ENCODE peak calls at places on chromosomes 12 and 14, in six cellular contexts. U, I, S, D, Q and Y are unnamed samples.

GRCh38 chr12:120413901-120414695 is 23.8 kb upstream of the COX6A1 start:
- DNase-seq in U (no peak), I (no peak), S (no peak), D (peak; percentile 34), Q (no peak), Y (no peak)

GRCh38 chr14:73428354-73428824 is 30.0 kb downstream of the NUMB start:
- DNase-seq in U (no peak), I (no peak), S (no peak), D (no peak), Q (no peak), Y (no peak)

GRCh38 chr12:67222302-67222701 is 46.9 kb upstream of the CAND1 start:
- DNase-seq in U (no peak), I (no peak), S (peak; percentile 25), D (no peak), Q (no peak), Y (no peak)

GRCh38 chr12:46585854-46586621 is 213.5 kb upstream of the SLC38A2 start:
- DNase-seq in U (no peak), I (no peak), S (peak; percentile 75), D (no peak), Q (no peak), Y (no peak)

GRCh38 chr12:2387051-2387834 is 334.5 kb downstream of the CACNA1C start:
- DNase-seq in U (no peak), I (no peak), S (no peak), D (no peak), Q (no peak), Y (no peak)

GRCh38 chr12:47896633-47897032 is 8.2 kb downstream of the VDR start:
- DNase-seq in U (no peak), I (no peak), S (no peak), D (no peak), Q (no peak), Y (no peak)

GRCh38 chr12:56385873-56386272 is 23.2 kb upstream of the APOF start:
- DNase-seq in U (no peak), I (no peak), S (peak; percentile 6), D (no peak), Q (no peak), Y (no peak)

GRCh38 chr14:52913271-52913670 is 37.6 kb downstream of the FERMT2 start:
- DNase-seq in U (no peak), I (no peak), S (peak; percentile 79), D (no peak), Q (no peak), Y (no peak)

GRCh38 chr14:41785696-41786095 is 179.0 kb downstream of the LRFN5 start:
- DNase-seq in U (no peak), I (no peak), S (peak; percentile 7), D (no peak), Q (no peak), Y (no peak)

GRCh38 chr14:70700955-70701354 is 59.2 kb downstream of the TTC9 start:
- DNase-seq in U (no peak), I (no peak), S (no peak), D (no peak), Q (no peak), Y (no peak)

GRCh38 chr12:51847830-51848727 is at the start of gene FIGNL2:
- DNase-seq in U (no peak), I (no peak), S (peak; percentile 27), D (peak; percentile 50), Q (peak; percentile 52), Y (no peak)

GRCh38 chr12:38508246-38508645 is 191.7 kb downstream of the ALG10B start:
- DNase-seq in U (no peak), I (no peak), S (no peak), D (no peak), Q (no peak), Y (no peak)

GRCh38 chr12:67927815-67928214 is 61.4 kb upstream of the IFNG-AS1 start:
- DNase-seq in U (no peak), I (no peak), S (no peak), D (no peak), Q (no peak), Y (no peak)

GRCh38 chr14:32252030-32252670 is 49.1 kb upstream of the RNU6-8 start:
- DNase-seq in U (peak; percentile 64), I (peak; percentile 51), S (peak; percentile 85), D (peak; percentile 37), Q (peak; percentile 15), Y (no peak)

GRCh38 chr12:22032732-22033131 is 13.3 kb upstream of the CMAS start:
- DNase-seq in U (no peak), I (no peak), S (no peak), D (no peak), Q (no peak), Y (no peak)

GRCh38 chr14:99334277-99334676 is 62.3 kb upstream of the BCL11B start:
- DNase-seq in U (no peak), I (no peak), S (no peak), D (peak; percentile 41), Q (no peak), Y (no peak)

GRCh38 chr14:24888532-24888931 is 161.4 kb downstream of the STXBP6 start:
- DNase-seq in U (no peak), I (no peak), S (no peak), D (no peak), Q (no peak), Y (no peak)

GRCh38 chr14:29926701-29927595 is 699 bp downstream of the PRKD1 start:
- DNase-seq in U (peak; percentile 41), I (peak; percentile 32), S (peak; percentile 65), D (peak; percentile 66), Q (peak; percentile 48), Y (no peak)

GRCh38 chr14:101563654-101564443 is 2.6 kb downstream of the DIO3 start:
- DNase-seq in U (no peak), I (no peak), S (no peak), D (no peak), Q (no peak), Y (no peak)

GRCh38 chr12:1916396-1917171 is 1.9 kb downstream of the CACNA2D4 start:
- DNase-seq in U (no peak), I (no peak), S (peak; percentile 55), D (peak; percentile 73), Q (no peak), Y (peak; percentile 77)

GRCh38 chr12:78096909-78097597 is 266.4 kb downstream of the NAV3 start:
- DNase-seq in U (no peak), I (no peak), S (peak; percentile 78), D (no peak), Q (no peak), Y (no peak)

GRCh38 chr12:131017477-131017991 is 63.8 kb downstream of the ADGRD1 start:
- DNase-seq in U (no peak), I (no peak), S (no peak), D (no peak), Q (no peak), Y (no peak)

DNA sequence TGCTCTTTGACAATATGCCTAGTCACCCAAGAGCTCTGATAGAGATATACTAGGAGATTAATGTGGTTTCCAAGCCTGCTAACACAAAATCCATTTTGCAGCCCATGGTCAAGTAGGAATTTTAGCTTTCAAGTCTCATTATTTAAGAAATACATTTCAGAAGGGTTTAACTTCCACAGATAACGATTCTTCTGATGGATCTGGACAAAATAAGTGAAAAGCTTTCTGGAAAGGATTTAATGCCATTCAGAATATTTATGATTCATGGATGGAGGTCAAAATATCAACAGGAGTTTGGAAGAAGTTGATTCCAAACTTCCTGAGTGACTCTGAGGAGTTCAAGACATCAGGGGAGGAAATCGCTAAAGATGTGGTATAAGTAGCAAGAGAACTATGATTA is 214.6 kb downstream of the ATXN7L3B start:
- DNase-seq in U (no peak), I (no peak), S (no peak), D (no peak), Q (no peak), Y (no peak)
- TF ChIP-seq CTCF in U (no peak), I (no peak), S (no peak), D (no peak), Q (no peak), Y (no peak)

GRCh38 chr14:96304956-96305355 is 48.9 kb downstream of the BDKRB1 start:
- DNase-seq in U (no peak), I (no peak), S (no peak), D (no peak), Q (no peak), Y (no peak)
- TF ChIP-seq CTCF in U (no peak), I (no peak), S (no peak), D (no peak), Q (peak; percentile 43), Y (peak; percentile 21)

GRCh38 chr12:108770269-108770829 is 39.0 kb upstream of the CORO1C start:
- DNase-seq in U (no peak), I (no peak), S (no peak), D (no peak), Q (no peak), Y (no peak)
- TF ChIP-seq CTCF in U (no peak), I (no peak), S (no peak), D (no peak), Q (no peak), Y (no peak)

DNA sequence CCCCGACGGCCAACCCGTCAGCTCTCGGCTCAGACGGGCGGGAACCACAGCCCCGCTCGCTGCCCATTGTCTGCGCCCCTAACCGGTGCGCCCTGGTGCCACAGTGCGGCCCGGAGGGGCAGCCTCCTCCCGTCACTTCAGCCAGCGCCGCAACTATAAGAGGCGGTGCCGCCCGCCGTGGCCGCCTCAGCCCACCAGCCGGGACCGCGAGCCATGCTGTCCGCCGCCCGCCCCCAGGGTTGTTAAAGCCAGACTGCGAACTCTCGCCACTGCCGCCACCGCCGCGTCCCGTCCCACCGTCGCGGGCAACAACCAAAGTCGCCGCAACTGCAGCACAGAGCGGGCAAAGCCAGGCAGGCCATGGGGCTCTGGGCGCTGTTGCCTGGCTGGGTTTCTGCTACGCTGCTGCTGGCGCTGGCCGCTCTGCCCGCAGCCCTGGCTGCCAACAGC is at the start of gene WNT1:
- DNase-seq in U (no peak), I (no peak), S (no peak), D (no peak), Q (no peak), Y (no peak)
- TF ChIP-seq CTCF in U (peak; percentile 77), I (no peak), S (no peak), D (peak; percentile 6), Q (no peak), Y (peak; percentile 38)

GRCh38 chr14:23006544-23007419 is 3.2 kb downstream of the C14orf93 start:
- DNase-seq in U (peak; percentile 97), I (peak; percentile 95), S (peak; percentile 99), D (peak; percentile 97), Q (peak; percentile 95), Y (peak; percentile 98)
- TF ChIP-seq CTCF in U (no peak), I (no peak), S (peak; percentile 29), D (peak; percentile 27), Q (peak; percentile 33), Y (peak; percentile 46)

GRCh38 chr14:77859934-77860570 is 60.1 kb downstream of the ADCK1 start:
- DNase-seq in U (no peak), I (no peak), S (no peak), D (peak; percentile 58), Q (no peak), Y (no peak)
- TF ChIP-seq CTCF in U (no peak), I (no peak), S (no peak), D (no peak), Q (no peak), Y (no peak)

DNA sequence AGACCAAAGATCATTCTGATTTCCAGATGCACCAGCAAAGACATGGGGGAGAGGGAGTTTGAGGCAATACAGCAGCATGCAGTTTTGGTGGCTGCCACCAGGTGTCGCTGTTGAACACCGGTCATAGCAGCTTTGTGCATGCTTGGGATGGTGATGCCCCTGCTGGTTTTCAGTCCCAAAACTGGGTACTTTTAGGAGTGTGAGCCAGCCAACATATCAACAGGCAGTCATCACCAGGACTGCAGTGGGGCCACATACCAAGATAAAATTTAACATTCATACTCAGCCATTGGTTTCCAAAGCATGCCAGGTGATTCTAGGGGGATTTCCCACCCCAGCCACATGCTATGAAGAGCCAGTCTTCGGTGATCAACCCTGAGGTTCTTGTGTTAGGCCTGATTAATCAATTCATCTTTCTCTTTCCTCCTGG is 64.2 kb downstream of the PHETA1 start:
- DNase-seq in U (no peak), I (no peak), S (no peak), D (no peak), Q (no peak), Y (no peak)
- TF ChIP-seq CTCF in U (peak; percentile 75), I (no peak), S (peak; percentile 58), D (peak; percentile 10), Q (peak; percentile 67), Y (peak; percentile 49)